ENCODE peak calls at places on chromosomes 7 and 10, in five cellular contexts. F is cardiac muscle cell, H is psoas muscle, D is Panc1, A is GM12878. U is an unnamed sample.

GRCh38 chr10:79270471-79271246 is 76.6 kb upstream of the PPIF start:
- DNase-seq in F (no peak), D (no peak), H (peak; percentile 72), A (no peak), U (no peak)

GRCh38 chr10:19629559-19629958 is 186.7 kb upstream of the PLXDC2 start:
- DNase-seq in A (no peak), H (peak; percentile 75), D (no peak), F (peak; percentile 17), U (no peak)

GRCh38 chr10:32446701-32447406 is 914 bp downstream of the CCDC7 start:
- DNase-seq in A (peak; percentile 9), F (no peak), D (no peak), H (no peak), U (no peak)

GRCh38 chr10:103843045-103843444 is 12.3 kb downstream of the SH3PXD2A start:
- DNase-seq in A (no peak), F (no peak), D (no peak), H (no peak), U (no peak)

GRCh38 chr7:66682350-66683093 is 53.8 kb downstream of the KCTD7 start:
- DNase-seq in D (no peak), H (peak; percentile 63), A (no peak), F (peak; percentile 11), U (no peak)

GRCh38 chr7:12949060-12950045 is 261.9 kb downstream of the ARL4A start:
- DNase-seq in H (no peak), D (no peak), A (no peak), F (no peak), U (no peak)

GRCh38 chr7:135801045-135801693 is 52.6 kb upstream of the FAM180A start:
- DNase-seq in A (peak; percentile 35), F (peak; percentile 85), H (no peak), D (peak; percentile 56), U (no peak)

GRCh38 chr7:117217636-117218035 is 105.2 kb downstream of the WNT2 start:
- DNase-seq in H (no peak), F (no peak), A (no peak), D (no peak), U (no peak)

GRCh38 chr7:65927489-65928448 is 54.2 kb downstream of the GUSB start:
- DNase-seq in D (no peak), H (no peak), A (no peak), F (peak; percentile 25), U (peak; percentile 88)

GRCh38 chr7:159042639-159043101 is 102.0 kb downstream of the VIPR2 start:
- DNase-seq in F (no peak), D (no peak), H (no peak), A (no peak), U (no peak)

GRCh38 chr10:127021771-127022170 is 116.5 kb downstream of the DOCK1 start:
- DNase-seq in F (no peak), D (no peak), H (no peak), A (no peak), U (no peak)

GRCh38 chr7:130022623-130023175 is 28.5 kb downstream of the ZC3HC1 start:
- DNase-seq in F (no peak), H (no peak), A (no peak), D (no peak), U (no peak)

GRCh38 chr10:78976825-78977760 is 91.7 kb upstream of the ZMIZ1 start:
- DNase-seq in A (no peak), F (no peak), H (peak; percentile 30), D (no peak), U (no peak)

GRCh38 chr7:55044791-55045190 is 26.0 kb downstream of the EGFR start:
- DNase-seq in D (no peak), F (no peak), H (no peak), A (no peak), U (no peak)

GRCh38 chr7:103063895-103064294 is 10.7 kb downstream of the FBXL13 start:
- DNase-seq in D (no peak), A (no peak), H (no peak), F (no peak), U (no peak)

GRCh38 chr7:6510476-6511133 is 40.7 kb downstream of the GRID2IP start:
- DNase-seq in F (no peak), D (no peak), A (no peak), H (no peak), U (no peak)

GRCh38 chr10:5547934-5548660 is 23.3 kb downstream of the CALML3 start:
- DNase-seq in H (peak; percentile 42), F (no peak), D (no peak), A (no peak), U (peak; percentile 65)

GRCh38 chr10:43218206-43218950 is 48.5 kb downstream of the RASGEF1A start:
- DNase-seq in F (no peak), H (peak; percentile 41), A (no peak), D (no peak), U (peak; percentile 39)

GRCh38 chr10:57664815-57665214 is 602.9 kb downstream of the IPMK start:
- DNase-seq in H (no peak), F (no peak), A (no peak), D (no peak), U (no peak)

GRCh38 chr7:50868426-50869100 is 85.9 kb upstream of the GRB10 start:
- DNase-seq in A (no peak), F (peak; percentile 52), D (no peak), H (no peak), U (no peak)

GRCh38 chr10:34504534-34504933 is 310.6 kb downstream of the PARD3 start:
- DNase-seq in F (peak; percentile 44), A (no peak), H (no peak), D (no peak), U (no peak)

GRCh38 chr10:92387289-92387940 is 96.4 kb downstream of the MARCHF5 start:
- DNase-seq in F (peak; percentile 95), A (no peak), D (no peak), H (no peak), U (peak; percentile 84)

GRCh38 chr10:74177140-74177677 is 26.2 kb downstream of the ADK start:
- DNase-seq in A (no peak), D (peak; percentile 20), F (no peak), H (peak; percentile 61), U (peak; percentile 76)

GRCh38 chr7:139065323-139065722 is 29.5 kb upstream of the ZC3HAV1L start:
- DNase-seq in A (no peak), H (no peak), F (no peak), D (no peak), U (no peak)

GRCh38 chr7:50658696-50659095 is 93.5 kb upstream of the DDC start:
- DNase-seq in H (peak; percentile 83), A (no peak), F (no peak), D (no peak), U (no peak)

GRCh38 chr10:34773617-34774261 is 41.4 kb downstream of the PARD3 start:
- DNase-seq in F (no peak), A (no peak), D (no peak), H (no peak), U (no peak)

GRCh38 chr10:61366365-61366764 is 86.8 kb downstream of the TMEM26 start:
- DNase-seq in F (no peak), A (no peak), D (no peak), H (no peak), U (no peak)

GRCh38 chr10:50422259-50422658 is 170.9 kb upstream of the ASAH2 start:
- DNase-seq in A (no peak), H (no peak), F (no peak), D (no peak), U (no peak)

GRCh38 chr7:86923530-86923929 is 135.9 kb downstream of the ELAPOR2 start:
- DNase-seq in F (no peak), D (no peak), A (no peak), H (no peak), U (no peak)

GRCh38 chr7:129644634-129645230 is 33.2 kb downstream of the NRF1 start:
- DNase-seq in H (no peak), D (peak; percentile 39), A (no peak), F (peak; percentile 51), U (peak; percentile 40)

GRCh38 chr7:31651234-31651633 is 35.8 kb upstream of the PPP1R17 start:
- DNase-seq in A (no peak), D (no peak), F (no peak), H (no peak), U (no peak)

GRCh38 chr7:31651800-31652326 is 35.2 kb upstream of the PPP1R17 start:
- DNase-seq in H (no peak), F (no peak), D (no peak), A (no peak), U (no peak)

GRCh38 chr7:31646969-31647368 is 40.0 kb upstream of the PPP1R17 start:
- DNase-seq in D (no peak), F (no peak), A (no peak), H (no peak), U (no peak)

GRCh38 chr7:31642681-31643115 is 44.3 kb upstream of the PPP1R17 start:
- DNase-seq in A (no peak), D (no peak), H (no peak), F (no peak), U (no peak)

DNA sequence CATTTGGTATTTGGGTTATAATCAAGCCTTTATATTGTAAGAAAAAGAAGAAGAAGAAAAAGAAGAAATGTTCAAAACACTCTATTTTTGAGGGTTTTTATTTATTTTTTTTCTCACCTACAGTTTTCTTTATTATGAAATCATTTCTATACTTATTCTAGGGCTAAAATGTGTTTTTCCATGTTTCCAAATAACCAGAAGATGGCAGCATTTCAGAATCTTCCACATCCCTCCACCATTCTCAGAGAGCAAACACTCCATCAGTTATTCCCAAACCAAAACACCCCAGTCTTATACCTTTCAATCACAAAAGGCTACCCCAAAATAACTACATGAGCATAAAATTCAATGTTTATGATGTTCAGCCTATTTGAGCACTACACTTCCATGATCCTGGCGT is 38.7 kb upstream of the PPP1R17 start:
- DNase-seq in D (no peak), H (no peak), F (peak; percentile 12), A (no peak), U (no peak)
- H3K4me1 ChIP-seq in D (no peaks in the 10 kb centered on the region), H (no peaks in the 10 kb centered on the region), F (no peaks in the 10 kb centered on the region), A (no peaks in the 10 kb centered on the region), U (no peaks in the 10 kb centered on the region)

DNA sequence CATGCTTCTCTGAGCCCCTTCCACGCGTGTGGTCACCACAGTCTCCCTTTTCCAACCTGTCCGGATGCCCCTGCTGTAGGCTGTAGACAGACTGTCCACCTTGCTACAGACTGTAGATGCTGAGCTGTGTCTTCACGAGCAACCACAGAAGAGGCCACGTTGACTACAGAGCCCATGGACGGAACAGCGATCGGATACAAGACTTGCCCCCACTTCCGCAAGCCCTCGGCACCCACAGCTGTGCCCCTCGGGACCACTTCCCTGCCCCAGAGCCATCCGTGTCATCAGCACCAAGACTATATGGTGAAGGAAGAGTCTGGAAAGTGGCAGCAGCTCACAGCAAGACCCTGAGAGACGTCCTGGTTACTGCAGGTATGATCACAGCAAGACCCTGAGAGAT is 491.4 kb downstream of the DNAJB6 start:
- DNase-seq in D (no peak), A (no peak), H (no peak), F (no peak), U (no peak)
- H3K9me3 ChIP-seq in D (no peaks in the 10 kb centered on the region), A (no peaks in the 10 kb centered on the region), H (no peaks in the 10 kb centered on the region), F (no peaks in the 10 kb centered on the region), U (no peaks in the 10 kb centered on the region)

GRCh38 chr7:85184599-85185354 is 2.1 kb downstream of the SEMA3D start:
- DNase-seq in A (no peak), D (no peak), H (peak; percentile 32), F (peak; percentile 26), U (no peak)
- H3K4me3 ChIP-seq in A (no peak overlapping the region), D (peak overlapping the region; percentile 67), H (peak overlapping the region; percentile 54), F (peak overlapping the region; percentile 66), U (no peak overlapping the region)

DNA sequence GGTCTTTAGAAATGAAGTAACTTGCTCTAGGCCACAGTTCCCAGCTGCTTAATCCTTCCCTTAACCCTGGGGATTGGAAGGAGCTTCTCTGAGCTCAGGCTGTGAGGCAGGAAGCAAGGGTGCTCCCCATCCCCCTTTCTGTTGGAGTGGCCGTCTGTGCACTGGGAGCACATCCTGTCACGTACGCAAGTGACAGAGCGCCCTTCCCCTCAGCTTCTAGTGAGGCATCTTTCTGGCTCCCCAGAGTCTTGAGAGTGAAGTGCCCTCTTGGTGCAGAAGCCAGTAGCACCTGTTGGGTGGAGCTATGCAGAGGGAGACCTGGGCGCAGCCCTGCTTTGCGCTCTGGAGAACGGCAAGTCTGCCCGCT is 47.8 kb downstream of the SHH start:
- DNase-seq in H (no peak), D (no peak), A (no peak), F (no peak), U (no peak)
- H3K4me1 ChIP-seq in H (peaks cover 13% of the 10 kb centered on the region), D (no peaks in the 10 kb centered on the region), A (peaks cover 28% of the 10 kb centered on the region), F (peaks cover 7% of the 10 kb centered on the region), U (no peaks in the 10 kb centered on the region)

U was measured in Caco-2.